ENCODE peak calls at places on chromosome 7, in five cellular contexts. Q is vagina, N is H1, P is stomach, T is breast epithelium. O is an unnamed sample.

GRCh38 chr7:101362334-101363195 is at the start of gene COL26A1:
- DNase-seq in Q (no peak), N (no peak), P (peak; percentile 53), T (no peak), O (peak; percentile 37)

GRCh38 chr7:129969881-129970446 is 17.2 kb upstream of the UBE2H start:
- DNase-seq in Q (no peak), N (peak; percentile 68), P (no peak), T (peak; percentile 94), O (no peak)

GRCh38 chr7:112937651-112938390 is 147.6 kb upstream of the TMEM168 start:
- DNase-seq in Q (no peak), N (no peak), P (no peak), T (no peak), O (no peak)

GRCh38 chr7:69526570-69526969 is 71.7 kb upstream of the AUTS2 start:
- DNase-seq in Q (no peak), N (no peak), P (no peak), T (no peak), O (no peak)

GRCh38 chr7:94654764-94655561 is 970 bp downstream of the SGCE start:
- DNase-seq in Q (no peak), N (no peak), P (no peak), T (no peak), O (no peak)

GRCh38 chr7:110090113-110090820 is 1000.7 kb upstream of the LRRN3 start:
- DNase-seq in Q (no peak), N (no peak), P (no peak), T (no peak), O (no peak)

GRCh38 chr7:17507717-17508116 is 209.3 kb downstream of the AHR start:
- DNase-seq in Q (no peak), N (no peak), P (no peak), T (no peak), O (no peak)

GRCh38 chr7:52184006-52184703 is 851.3 kb upstream of the POM121L12 start:
- DNase-seq in Q (no peak), N (no peak), P (no peak), T (no peak), O (no peak)

GRCh38 chr7:116258734-116259133 is 48.4 kb downstream of the TES start:
- DNase-seq in Q (no peak), N (no peak), P (no peak), T (no peak), O (no peak)

DNA sequence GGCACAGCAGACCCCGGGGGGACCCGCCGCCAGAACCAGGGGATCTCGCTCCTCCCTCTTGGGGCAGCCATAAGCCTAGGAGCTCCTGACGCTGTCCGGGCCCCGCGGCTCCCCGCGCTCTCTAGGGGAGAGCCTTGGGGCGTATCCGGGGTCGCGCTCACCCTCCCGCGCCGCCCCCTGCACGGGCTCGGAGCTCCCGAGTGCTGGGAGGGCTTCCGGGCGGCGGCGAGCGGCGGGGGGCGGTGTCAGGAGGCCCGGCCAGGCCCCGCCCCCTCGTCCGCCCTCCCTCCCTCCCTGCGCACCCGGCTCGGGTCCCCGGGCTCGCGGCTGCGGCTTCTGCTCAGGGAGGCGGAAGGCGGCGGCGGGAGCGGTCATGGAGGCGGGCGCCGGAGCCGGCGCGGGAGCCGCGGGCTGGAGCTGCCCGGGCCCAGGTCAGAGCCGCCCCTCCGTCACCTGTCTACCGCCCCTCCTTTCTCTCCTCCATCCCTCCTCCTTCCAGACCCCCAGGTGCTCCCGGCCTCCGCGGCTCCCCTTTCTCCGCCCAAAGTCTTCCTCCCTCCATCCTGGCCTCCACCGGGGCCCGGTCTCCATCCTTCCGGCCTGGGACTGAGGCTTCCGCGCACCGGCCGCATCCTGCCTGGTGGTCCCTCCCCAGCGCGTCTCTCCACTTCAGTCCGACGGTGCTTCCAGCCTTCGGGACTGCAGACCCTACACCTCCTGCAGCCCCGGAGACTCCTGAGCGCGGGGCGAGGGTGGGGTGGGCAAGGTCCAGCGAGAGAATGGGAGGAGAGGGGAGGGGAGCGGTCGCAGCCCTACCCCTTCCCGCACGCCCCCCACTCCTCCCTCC is 424 bp upstream of the CCDC136 start:
- DNase-seq in Q (no peak), N (no peak), P (peak; percentile 83), T (peak; percentile 31), O (peak; percentile 83)
- TF ChIP-seq POLR2AphosphoS5 in Q (no peak), N (no peak), P (peak; percentile 18), T (no peak), O (no peak)

GRCh38 chr7:5428470-5429252 is 5.0 kb upstream of the TNRC18 start:
- DNase-seq in Q (no peak), N (no peak), P (peak; percentile 70), T (peak; percentile 66), O (no peak)

GRCh38 chr7:5429857-5430611 is 6.4 kb upstream of the TNRC18 start:
- DNase-seq in Q (no peak), N (no peak), P (peak; percentile 53), T (peak; percentile 83), O (no peak)

GRCh38 chr7:5431485-5432118 is 8.0 kb upstream of the TNRC18 start:
- DNase-seq in Q (no peak), N (no peak), P (no peak), T (no peak), O (no peak)

GRCh38 chr7:5430612-5430947 is 6.9 kb upstream of the TNRC18 start:
- DNase-seq in Q (no peak), N (no peak), P (no peak), T (no peak), O (no peak)

GRCh38 chr7:5429253-5429856 is 5.7 kb upstream of the TNRC18 start:
- DNase-seq in Q (no peak), N (no peak), P (peak; percentile 77), T (peak; percentile 80), O (no peak)
- TF ChIP-seq POLR2AphosphoS5 in Q (no peak), N (no peak), P (peak; percentile 9), T (no peak), O (no peak)

GRCh38 chr7:124799448-124799847 is 33.9 kb upstream of the GPR37 start:
- DNase-seq in Q (no peak), N (no peak), P (no peak), T (no peak), O (no peak)
- TF ChIP-seq POLR2AphosphoS5 in Q (no peak), N (no peak), P (no peak), T (no peak), O (no peak)

DNA sequence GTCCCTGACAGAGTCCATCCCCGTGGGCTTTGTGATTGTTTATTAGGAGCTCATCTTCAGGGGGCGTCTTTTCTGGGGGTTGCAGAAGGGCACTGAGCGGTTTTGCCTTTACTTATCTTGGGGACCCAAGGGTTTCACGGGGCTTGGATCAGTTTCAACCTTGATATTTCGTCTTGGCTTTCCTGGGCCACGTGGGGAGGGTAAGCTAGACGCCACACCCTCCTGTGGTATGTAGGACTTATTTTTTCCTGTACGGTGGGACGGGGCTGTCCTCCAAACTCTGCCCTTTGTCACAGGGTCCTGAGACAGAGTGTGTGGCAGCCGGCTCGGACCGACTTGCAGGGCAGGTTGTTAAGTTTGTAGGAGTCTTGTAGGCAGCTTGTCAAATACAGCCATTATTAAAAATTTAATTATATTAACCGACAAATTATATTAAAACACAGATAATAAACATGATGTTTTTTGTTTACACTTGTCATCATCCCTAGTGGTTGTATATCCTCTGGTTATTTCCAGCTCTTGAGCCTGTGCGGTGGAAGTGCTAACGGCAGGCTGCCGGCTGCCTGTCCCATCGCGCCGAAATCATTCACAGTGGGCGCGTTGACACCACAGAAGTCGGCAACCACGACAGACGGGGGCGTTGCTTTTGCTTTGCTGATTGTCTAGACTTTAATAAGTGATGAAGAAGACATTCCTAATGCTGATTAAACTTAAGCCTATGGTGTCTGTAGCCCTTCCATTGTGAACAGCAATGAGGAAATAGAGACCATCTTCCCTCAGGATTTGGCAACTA is 193.2 kb downstream of the DNAJB6 start:
- DNase-seq in Q (no peak), N (no peak), P (peak; percentile 15), T (peak; percentile 5), O (no peak)
- TF ChIP-seq POLR2AphosphoS5 in Q (no peak), N (no peak), P (no peak), T (no peak), O (no peak)

GRCh38 chr7:149150981-149151380 is 3.7 kb downstream of the ZNF398 start:
- DNase-seq in Q (no peak), N (no peak), P (no peak), T (no peak), O (no peak)

GRCh38 chr7:149147072-149147729 is at the start of gene ZNF398:
- DNase-seq in Q (no peak), N (no peak), P (peak; percentile 75), T (peak; percentile 37), O (peak; percentile 84)

GRCh38 chr7:149153346-149153745 is 6.1 kb downstream of the ZNF398 start:
- DNase-seq in Q (no peak), N (no peak), P (no peak), T (no peak), O (no peak)

GRCh38 chr7:149144996-149145850 is 2.0 kb upstream of the ZNF398 start:
- DNase-seq in Q (no peak), N (peak; percentile 88), P (no peak), T (peak; percentile 44), O (no peak)

GRCh38 chr7:149147730-149148653 is 739 bp downstream of the ZNF398 start:
- DNase-seq in Q (no peak), N (no peak), P (peak; percentile 67), T (no peak), O (peak; percentile 54)
- TF ChIP-seq POLR2AphosphoS5 in Q (no peak), N (peak; percentile 24), P (peak; percentile 13), T (no peak), O (no peak)

DNA sequence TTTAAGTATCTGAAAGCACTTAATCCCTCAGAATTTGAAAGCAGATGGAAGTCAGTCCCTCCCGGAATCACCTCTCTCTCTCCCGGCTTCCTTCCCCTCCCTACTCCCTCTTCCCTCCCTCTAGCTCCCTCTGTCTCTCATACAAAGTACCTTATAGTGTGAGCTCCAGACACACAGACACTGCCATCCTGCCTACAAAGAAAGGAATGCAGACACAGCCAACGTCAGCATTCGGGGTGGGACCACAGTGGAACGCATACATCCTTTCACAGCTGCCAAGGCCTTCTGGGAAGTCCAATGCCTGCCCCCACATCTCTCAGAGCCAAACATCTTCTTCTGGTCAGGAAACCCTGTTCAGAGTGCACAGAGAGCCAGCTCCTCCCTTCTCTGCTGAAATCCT is 9.3 kb downstream of the NOD1 start:
- DNase-seq in Q (no peak), N (peak; percentile 79), P (no peak), T (peak; percentile 93), O (no peak)
- TF ChIP-seq POLR2AphosphoS5 in Q (no peak), N (no peak), P (peak; percentile 92), T (peak; percentile 67), O (no peak)

GRCh38 chr7:132742152-132742551 is 165.9 kb upstream of the PLXNA4 start:
- DNase-seq in Q (no peak), N (no peak), P (peak; percentile 70), T (no peak), O (no peak)

GRCh38 chr7:132750056-132750455 is 173.8 kb upstream of the PLXNA4 start:
- DNase-seq in Q (no peak), N (no peak), P (no peak), T (no peak), O (no peak)

GRCh38 chr7:132743974-132744373 is 167.7 kb upstream of the PLXNA4 start:
- DNase-seq in Q (no peak), N (no peak), P (no peak), T (no peak), O (no peak)

GRCh38 chr7:132750530-132751281 is 174.4 kb upstream of the PLXNA4 start:
- DNase-seq in Q (no peak), N (no peak), P (no peak), T (no peak), O (no peak)

GRCh38 chr7:132745510-132745909 is 169.2 kb upstream of the PLXNA4 start:
- DNase-seq in Q (no peak), N (no peak), P (no peak), T (no peak), O (no peak)
- TF ChIP-seq POLR2AphosphoS5 in Q (no peak), N (no peak), P (no peak), T (no peak), O (no peak)

O was measured in GM12891.